ENCODE peak calls at places on chromosomes 5 and 9, in four cellular contexts. I is upper lobe of right lung; P is tibial nerve; K is CD4-positive, alpha-beta memory T cell. R is an unnamed sample.

GRCh38 chr9:75983320-75983719 is 92.8 kb downstream of the PCSK5 start:
- DNase-seq in I (no peak), P (no peak), K (no peak), R (no peak)

GRCh38 chr9:121360975-121361374 is 9.1 kb downstream of the STOM start:
- DNase-seq in I (no peak), P (no peak), K (no peak), R (no peak)

GRCh38 chr5:181212080-181212479 is 7.1 kb upstream of the TRIM7 start:
- DNase-seq in I (no peak), P (no peak), K (no peak), R (no peak)

GRCh38 chr5:72600401-72600981 is 93.3 kb upstream of the ZNF366 start:
- DNase-seq in I (no peak), P (no peak), K (no peak), R (no peak)

GRCh38 chr9:101977614-101978210 is 239.3 kb upstream of the GRIN3A start:
- DNase-seq in I (no peak), P (no peak), K (peak; percentile 8), R (no peak)

GRCh38 chr5:180718810-180719453 is 20.9 kb downstream of the OR2Y1 start:
- DNase-seq in I (no peak), P (peak; percentile 24), K (peak; percentile 35), R (no peak)

GRCh38 chr5:9653811-9654210 is 23.7 kb upstream of the TAS2R1 start:
- DNase-seq in I (no peak), P (no peak), K (no peak), R (no peak)

GRCh38 chr9:133141833-133142594 is 21.0 kb upstream of the RALGDS start:
- DNase-seq in I (peak; percentile 74), P (no peak), K (peak; percentile 86), R (peak; percentile 54)

GRCh38 chr5:132256086-132256782 is 1.3 kb upstream of the PDLIM4 start:
- DNase-seq in I (peak; percentile 6), P (no peak), K (no peak), R (no peak)

GRCh38 chr5:58631895-58632294 is 49.0 kb downstream of the RAB3C start:
- DNase-seq in I (no peak), P (no peak), K (no peak), R (no peak)

GRCh38 chr5:180601591-180602480 is 10.5 kb upstream of the SCGB3A1 start:
- DNase-seq in I (peak; percentile 58), P (no peak), K (no peak), R (no peak)

GRCh38 chr5:92371889-92372235 is 988.7 kb upstream of the ARRDC3 start:
- DNase-seq in I (no peak), P (no peak), K (no peak), R (no peak)

GRCh38 chr5:34057569-34057968 is 14.6 kb upstream of the C1QTNF3 start:
- DNase-seq in I (no peak), P (no peak), K (no peak), R (no peak)

GRCh38 chr5:10761842-10762165 is 770 bp upstream of the DAP start:
- DNase-seq in I (no peak), P (peak; percentile 14), K (no peak), R (no peak)

GRCh38 chr9:75185585-75186170 is 97.4 kb downstream of the OSTF1 start:
- DNase-seq in I (no peak), P (no peak), K (peak; percentile 34), R (peak; percentile 10)

GRCh38 chr9:111945216-111945615 is 48.6 kb downstream of the UGCG start:
- DNase-seq in I (no peak), P (no peak), K (peak; percentile 37), R (no peak)

GRCh38 chr5:13745508-13745907 is 199.0 kb downstream of the DNAH5 start:
- DNase-seq in I (no peak), P (no peak), K (no peak), R (no peak)

GRCh38 chr9:131094622-131095021 is 1.7 kb upstream of the AIF1L start:
- DNase-seq in I (no peak), P (no peak), K (no peak), R (no peak)

GRCh38 chr9:117957267-117957666 is 253.1 kb downstream of the TLR4 start:
- DNase-seq in I (no peak), P (no peak), K (no peak), R (no peak)

GRCh38 chr5:100623719-100624118 is 88.5 kb downstream of the FAM174A start:
- DNase-seq in I (no peak), P (no peak), K (peak; percentile 49), R (peak; percentile 4)

GRCh38 chr9:129914051-129914450 is 78.8 kb downstream of the USP20 start:
- DNase-seq in I (no peak), P (no peak), K (no peak), R (no peak)

GRCh38 chr5:159203351-159203750 is 6.0 kb downstream of the RNF145 start:
- DNase-seq in I (no peak), P (no peak), K (no peak), R (no peak)

GRCh38 chr5:10507575-10508024 is 56.3 kb upstream of the ANKRD33B start:
- DNase-seq in I (no peak), P (no peak), K (no peak), R (no peak)

GRCh38 chr5:111927191-111927590 is 170.2 kb upstream of the NREP start:
- DNase-seq in I (no peak), P (no peak), K (no peak), R (no peak)

GRCh38 chr5:170752257-170753215 is 31.0 kb upstream of the GABRP start:
- DNase-seq in I (no peak), P (no peak), K (no peak), R (no peak)

GRCh38 chr9:84146893-84147705 is 166.5 kb downstream of the RMI1 start:
- DNase-seq in I (no peak), P (no peak), K (no peak), R (no peak)

GRCh38 chr9:84153885-84154284 is 173.3 kb downstream of the RMI1 start:
- DNase-seq in I (no peak), P (no peak), K (no peak), R (no peak)

GRCh38 chr9:84151236-84151635 is 170.6 kb downstream of the RMI1 start:
- DNase-seq in I (no peak), P (no peak), K (no peak), R (no peak)

GRCh38 chr9:84154320-84154719 is 173.7 kb downstream of the RMI1 start:
- DNase-seq in I (no peak), P (no peak), K (no peak), R (no peak)

GRCh38 chr9:84152204-84152603 is 171.6 kb downstream of the RMI1 start:
- DNase-seq in I (no peak), P (no peak), K (no peak), R (no peak)
- H3K27ac ChIP-seq in I (no peak overlapping the region), P (no peak overlapping the region), K (no peak overlapping the region), R (no peak overlapping the region)

DNA sequence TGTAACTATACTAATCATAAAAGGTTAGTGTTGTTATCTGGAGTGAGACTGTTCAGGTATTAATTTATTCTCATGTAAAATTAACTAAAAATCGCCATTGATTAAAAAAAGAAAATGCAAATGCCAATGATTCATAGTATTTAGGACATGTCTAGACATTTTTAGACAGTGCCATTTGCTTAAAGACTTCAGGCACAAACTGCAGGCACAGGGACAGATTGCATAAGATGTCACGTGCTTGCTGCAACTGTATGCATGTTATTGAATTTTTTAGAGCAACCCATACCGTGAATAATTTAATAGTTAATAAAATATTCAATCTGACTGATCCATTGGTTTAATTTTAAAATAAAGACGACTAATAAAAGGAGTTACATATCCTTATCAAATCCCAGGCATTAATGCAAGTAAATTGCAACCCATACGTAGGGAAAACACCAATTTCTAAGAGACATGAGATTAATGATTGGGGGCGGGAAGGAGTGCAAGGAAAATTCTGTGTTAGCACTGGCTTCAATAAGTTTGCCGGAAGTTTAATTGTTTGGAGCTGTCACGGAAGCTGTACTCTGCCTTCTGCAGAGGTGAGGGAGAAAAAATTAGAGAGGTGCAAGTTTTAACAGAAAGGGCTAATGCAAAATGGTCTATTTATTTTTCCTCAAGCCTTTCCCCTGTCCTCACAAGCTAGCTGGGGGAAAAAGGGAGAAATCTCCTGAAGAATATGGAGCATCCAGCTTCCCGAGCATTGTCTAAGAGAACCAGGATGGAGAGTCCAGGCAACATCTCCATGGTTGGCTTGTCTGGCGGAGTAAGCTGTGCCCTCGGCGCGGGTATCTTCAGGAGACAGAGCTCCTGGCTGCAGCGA is 2.9 kb downstream of the EDIL3 start:
- DNase-seq in I (no peak), P (no peak), K (no peak), R (no peak)
- H3K27ac ChIP-seq in I (peak overlapping the region; percentile 64), P (peak overlapping the region; percentile 65), K (no peak overlapping the region), R (no peak overlapping the region)

GRCh38 chr5:67038817-67039603 is 157.6 kb downstream of the CD180 start:
- DNase-seq in I (no peak), P (no peak), K (no peak), R (no peak)
- H3K27ac ChIP-seq in I (no peak overlapping the region), P (no peak overlapping the region), K (no peak overlapping the region), R (no peak overlapping the region)

DNA sequence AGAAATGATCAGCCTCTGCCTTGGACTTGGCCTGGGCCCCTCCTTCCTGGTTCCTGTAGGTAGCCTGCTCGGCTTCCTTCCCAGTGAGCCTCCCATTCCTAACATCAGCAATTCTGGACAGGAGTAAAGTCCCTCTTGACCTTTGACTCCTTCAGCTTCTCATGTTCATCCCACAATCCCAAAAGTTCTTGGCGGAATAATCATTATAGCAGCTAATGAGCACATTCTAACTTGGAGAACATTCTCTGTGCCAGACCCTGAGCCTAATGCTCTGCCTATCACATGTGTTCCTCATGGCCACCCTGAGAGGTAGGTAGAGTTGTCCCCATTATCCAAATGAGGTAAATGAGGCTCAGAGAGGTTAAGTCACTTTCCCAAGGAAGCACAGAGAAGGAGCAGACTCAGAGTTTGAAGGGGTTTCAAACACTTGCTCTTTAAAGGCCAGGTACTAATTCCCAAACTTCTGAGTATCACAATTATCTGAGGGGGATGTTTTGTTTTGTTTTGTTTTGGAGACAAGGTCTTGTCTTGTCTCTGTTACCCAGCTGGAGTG is 21.2 kb downstream of the SWI5 start:
- DNase-seq in I (no peak), P (no peak), K (no peak), R (no peak)
- H3K27ac ChIP-seq in I (no peak overlapping the region), P (no peak overlapping the region), K (no peak overlapping the region), R (no peak overlapping the region)